ENCODE peak calls at places on chromosomes 4 and X, in five cellular contexts. G is body of pancreas, H is adrenal gland, J is tibial nerve, W is stomach. I is an unnamed sample.
A peak's percentile ranks its signal among the peaks of the same experiment; 100 is the strongest.

GRCh38 chr4:88705805-88706518 is 8.3 kb upstream of the NAP1L5 start:
- DNase-seq in G (no peak), W (no peak), J (no peak), H (no peak), I (no peak)

GRCh38 chrX:17990542-17990941 is 129.4 kb upstream of the RAI2 start:
- DNase-seq in G (no peak), J (no peak), H (peak; percentile 0), W (no peak), I (no peak)

GRCh38 chr4:36242629-36243354 is 1.5 kb downstream of the ARAP2 start:
- DNase-seq in H (no peak), W (no peak), G (peak; percentile 17), J (no peak), I (no peak)

GRCh38 chr4:165864228-165864627 is 8.8 kb upstream of the TLL1 start:
- DNase-seq in W (no peak), J (no peak), H (no peak), G (no peak), I (no peak)

GRCh38 chr4:3017504-3017903 is 54.1 kb downstream of the GRK4 start:
- DNase-seq in H (no peak), W (no peak), J (no peak), G (no peak), I (no peak)

GRCh38 chr4:60721680-60722079 is 478.4 kb upstream of the ADGRL3 start:
- DNase-seq in J (no peak), H (no peak), G (no peak), W (no peak), I (no peak)

GRCh38 chrX:19721726-19722370 is 165.6 kb downstream of the SH3KBP1 start:
- DNase-seq in W (no peak), G (no peak), H (no peak), J (no peak), I (no peak)

GRCh38 chr4:151933122-151933827 is 172.5 kb upstream of the GATB start:
- DNase-seq in J (no peak), G (no peak), H (no peak), W (no peak), I (no peak)

GRCh38 chrX:74061879-74062278 is 242.1 kb upstream of the ZCCHC13 start:
- DNase-seq in H (no peak), J (no peak), W (no peak), G (no peak), I (no peak)

GRCh38 chr4:146442801-146443200 is 78.9 kb downstream of the SLC10A7 start:
- DNase-seq in H (no peak), W (no peak), J (no peak), G (no peak), I (no peak)

GRCh38 chrX:136210243-136210642 is 41.0 kb downstream of the MAP7D3 start:
- DNase-seq in W (no peak), H (no peak), J (no peak), G (no peak), I (no peak)

GRCh38 chrX:2451456-2452316 is 49.1 kb downstream of the DHRSX start:
- DNase-seq in H (no peak), G (no peak), J (no peak), W (no peak), I (no peak)

GRCh38 chrX:151167791-151168345 is 8.5 kb upstream of the GPR50 start:
- DNase-seq in G (no peak), H (no peak), W (no peak), J (no peak), I (no peak)

GRCh38 chr4:81666491-81666890 is 194.8 kb upstream of the RASGEF1B start:
- DNase-seq in G (no peak), H (no peak), W (no peak), J (no peak), I (no peak)

GRCh38 chr4:164596318-164596878 is 157.5 kb upstream of the SMIM31 start:
- DNase-seq in J (no peak), W (no peak), H (no peak), G (no peak), I (no peak)

GRCh38 chr4:164606478-164606877 is 147.5 kb upstream of the SMIM31 start:
- DNase-seq in G (no peak), J (no peak), W (no peak), H (no peak), I (no peak)

GRCh38 chr4:164596927-164597326 is 157.0 kb upstream of the SMIM31 start:
- DNase-seq in J (no peak), G (no peak), H (no peak), W (no peak), I (no peak)

GRCh38 chr4:164595751-164596150 is 158.2 kb upstream of the SMIM31 start:
- DNase-seq in W (no peak), J (no peak), H (no peak), G (no peak), I (no peak)

GRCh38 chr4:164601653-164602052 is 152.3 kb upstream of the SMIM31 start:
- DNase-seq in H (no peak), J (no peak), W (no peak), G (no peak), I (no peak)
- H3K4me1 ChIP-seq in H (no peaks in the 10 kb centered on the region), J (no peaks in the 10 kb centered on the region), W (no peaks in the 10 kb centered on the region), G (no peaks in the 10 kb centered on the region), I (no peaks in the 10 kb centered on the region)

DNA sequence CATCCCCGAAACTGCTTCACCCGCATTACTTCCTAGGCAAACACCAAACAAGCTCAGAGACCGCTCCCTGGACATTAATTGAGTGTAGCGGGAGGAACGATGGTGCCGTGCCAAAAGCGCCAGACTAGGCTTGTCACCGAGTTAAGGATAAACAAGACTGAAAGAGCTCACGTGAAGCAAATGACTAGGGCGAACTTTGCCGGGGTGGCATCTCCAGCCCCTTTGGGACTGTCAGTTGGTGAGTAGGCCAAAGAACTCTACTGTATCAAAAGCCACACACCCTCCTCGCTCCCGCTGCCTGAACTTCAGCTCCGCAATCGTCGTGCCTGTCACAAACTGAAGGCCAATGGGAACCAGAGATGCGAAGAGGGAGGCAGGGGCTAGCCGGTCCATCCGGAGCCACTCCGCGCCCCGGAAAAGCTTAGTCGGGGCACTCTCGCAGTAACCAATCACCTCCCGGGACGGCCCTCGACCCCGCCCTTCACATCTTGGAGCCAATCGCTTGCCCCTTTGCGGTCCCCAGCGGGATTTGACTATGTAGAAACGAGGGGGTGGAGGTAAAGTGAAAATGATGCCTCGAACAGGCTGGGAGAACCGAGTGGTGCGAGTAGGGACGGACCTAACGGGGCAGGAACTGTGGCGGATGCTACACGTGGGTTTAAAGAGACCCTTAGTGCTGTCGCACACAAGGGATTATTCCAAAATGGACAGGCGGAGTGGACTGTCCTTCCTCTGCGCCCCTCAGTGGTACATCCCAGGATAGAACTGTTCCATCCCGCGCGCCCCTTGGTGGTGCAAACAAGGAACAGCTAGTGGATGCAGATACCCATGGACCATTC is 37.0 kb upstream of the FAM156A start:
- DNase-seq in W (peak; percentile 92), J (peak; percentile 86), H (peak; percentile 95), G (peak; percentile 92), I (peak; percentile 56)
- TF ChIP-seq POLR2A in W (no peak), J (no peak), H (peak; percentile 24), G (peak; percentile 42), I (no peak)

DNA sequence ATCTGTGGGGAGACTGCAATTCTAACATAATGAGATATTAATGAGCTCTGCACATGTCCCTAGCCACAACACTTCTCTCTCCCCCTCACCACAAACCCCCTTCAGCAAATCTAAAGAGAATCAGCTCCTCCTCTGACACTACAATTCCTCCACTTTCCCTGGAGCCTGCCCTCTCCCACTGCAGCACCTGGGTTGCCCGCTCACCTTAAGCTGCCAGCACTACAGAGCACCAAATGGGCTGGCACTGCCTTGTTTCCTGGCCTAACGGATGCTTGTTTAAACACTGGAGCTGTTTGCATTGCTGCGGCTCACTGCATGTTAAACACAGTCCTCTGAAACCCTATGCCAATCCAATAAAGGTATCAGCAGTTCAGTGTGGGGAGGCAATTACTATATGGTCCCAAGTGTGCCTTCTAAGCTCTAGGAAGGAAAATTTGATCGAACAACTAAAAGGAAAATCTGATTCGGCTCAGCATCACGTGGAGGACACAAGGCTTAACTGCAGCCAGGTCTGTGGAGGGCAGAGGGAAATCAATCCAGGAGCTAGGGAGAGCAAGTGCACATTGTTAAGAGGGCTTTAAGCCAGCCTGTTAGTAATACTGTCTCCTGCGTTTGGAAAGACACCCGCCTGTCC is 232.3 kb downstream of the MAML3 start:
- DNase-seq in J (no peak), W (peak; percentile 83), H (no peak), G (peak; percentile 79), I (no peak)
- H3K4me1 ChIP-seq in J (peaks cover 11% of the 10 kb centered on the region), W (peaks cover 51% of the 10 kb centered on the region), H (peaks cover 56% of the 10 kb centered on the region), G (peaks cover 65% of the 10 kb centered on the region), I (peaks cover 33% of the 10 kb centered on the region)

GRCh38 chrX:38886112-38886511 is 84.9 kb downstream of the MID1IP1 start:
- DNase-seq in W (no peak), H (no peak), G (no peak), J (no peak), I (no peak)

GRCh38 chrX:38881727-38882126 is 80.5 kb downstream of the MID1IP1 start:
- DNase-seq in W (no peak), J (no peak), H (no peak), G (no peak), I (no peak)

GRCh38 chrX:38880460-38880859 is 79.2 kb downstream of the MID1IP1 start:
- DNase-seq in G (peak; percentile 29), W (no peak), H (no peak), J (no peak), I (no peak)

GRCh38 chrX:38881066-38881465 is 79.8 kb downstream of the MID1IP1 start:
- DNase-seq in H (no peak), J (no peak), G (no peak), W (no peak), I (no peak)

GRCh38 chrX:38882894-38883620 is 81.8 kb downstream of the MID1IP1 start:
- DNase-seq in G (peak; percentile 38), H (no peak), J (no peak), W (peak; percentile 36), I (no peak)
- TF ChIP-seq POLR2A in G (no peak), H (no peak), J (no peak), W (no peak), I (no peak)

GRCh38 chr4:137523329-137523728 is 9.0 kb downstream of the PCDH18 start:
- DNase-seq in J (no peak), G (no peak), H (no peak), W (no peak), I (no peak)
- H3K4me1 ChIP-seq in J (no peaks in the 10 kb centered on the region), G (no peaks in the 10 kb centered on the region), H (no peaks in the 10 kb centered on the region), W (peaks cover 9% of the 10 kb centered on the region), I (no peaks in the 10 kb centered on the region)

GRCh38 chrX:94655180-94655579 is 981.2 kb downstream of the FAM133A start:
- DNase-seq in G (no peak), W (no peak), H (no peak), J (no peak), I (no peak)
- TF ChIP-seq POLR2A in G (no peak), W (no peak), H (no peak), J (no peak), I (no peak)